ENCODE peak calls at places on chromosomes 11 and 22, in eight cellular contexts. J is colonic mucosa; Q is AG09319; S is activated CD4-positive, alpha-beta T cell treated with anti-CD3 and anti-CD28 coated beads for 24 hours; P is HEK293T; V is OCI-LY7; K is GM13976; C is NCI-H524 treated with DMSO at 0.1 percent for 48 hours. N is an unnamed sample.

GRCh38 chr11:95024958-95025357 is at the start of gene KDM4E:
- DNase-seq in J (no peak), Q (no peak), S (no peak), P (no peak), V (no peak), K (no peak), C (no peak), N (no peak)

GRCh38 chr11:65043881-65044501 is 3.0 kb downstream of the SAC3D1 start:
- DNase-seq in J (peak; percentile 40), Q (peak; percentile 28), S (no peak), P (no peak), V (no peak), K (no peak), C (no peak), N (peak; percentile 63)

GRCh38 chr22:37898441-37899181 is 7.5 kb upstream of the MICALL1 start:
- DNase-seq in J (no peak), Q (no peak), S (no peak), P (no peak), V (no peak), K (no peak), C (no peak), N (no peak)

GRCh38 chr11:124898711-124899110 is 1.0 kb upstream of the ROBO4 start:
- DNase-seq in J (no peak), Q (peak; percentile 22), S (no peak), P (no peak), V (no peak), K (no peak), C (no peak), N (peak; percentile 68)

GRCh38 chr11:132992838-132993680 is 539.2 kb downstream of the OPCML start:
- DNase-seq in J (no peak), Q (no peak), S (no peak), P (no peak), V (no peak), K (no peak), C (no peak), N (no peak)

GRCh38 chr22:20738394-20739089 is 35.4 kb upstream of the SERPIND1 start:
- DNase-seq in J (no peak), Q (no peak), S (no peak), P (no peak), V (no peak), K (no peak), C (no peak), N (no peak)

GRCh38 chr22:37568448-37569008 is 8.2 kb downstream of the CDC42EP1 start:
- DNase-seq in J (no peak), Q (no peak), S (no peak), P (no peak), V (no peak), K (no peak), C (no peak), N (no peak)

GRCh38 chr11:111604392-111605009 is 2.3 kb downstream of the SIK2 start:
- DNase-seq in J (no peak), Q (no peak), S (no peak), P (peak; percentile 42), V (peak; percentile 67), K (peak; percentile 54), C (peak; percentile 16), N (no peak)

GRCh38 chr11:123588863-123589262 is 65.6 kb downstream of the SCN3B start:
- DNase-seq in J (no peak), Q (no peak), S (no peak), P (no peak), V (no peak), K (no peak), C (no peak), N (no peak)

GRCh38 chr11:31477528-31478255 is 31.7 kb downstream of the IMMP1L start:
- DNase-seq in J (no peak), Q (no peak), S (no peak), P (no peak), V (no peak), K (no peak), C (peak; percentile 75), N (no peak)

GRCh38 chr22:43412808-43413785 is 1.3 kb downstream of the MPPED1 start:
- DNase-seq in J (no peak), Q (no peak), S (no peak), P (no peak), V (no peak), K (no peak), C (no peak), N (no peak)

GRCh38 chr22:20424937-20425587 is 12.6 kb downstream of the SCARF2 start:
- DNase-seq in J (peak; percentile 18), Q (no peak), S (no peak), P (no peak), V (no peak), K (no peak), C (no peak), N (no peak)

GRCh38 chr11:106998126-106998525 is 20.1 kb downstream of the GUCY1A2 start:
- DNase-seq in J (no peak), Q (peak; percentile 69), S (no peak), P (no peak), V (no peak), K (no peak), C (no peak), N (no peak)

GRCh38 chr22:29912605-29913398 is 29.8 kb downstream of the MTMR3 start:
- DNase-seq in J (no peak), Q (peak; percentile 64), S (no peak), P (no peak), V (no peak), K (no peak), C (no peak), N (no peak)

GRCh38 chr11:134134167-134134566 is 65.3 kb downstream of the JAM3 start:
- DNase-seq in J (no peak), Q (no peak), S (no peak), P (no peak), V (no peak), K (no peak), C (no peak), N (no peak)

GRCh38 chr11:123558536-123559315 is 95.7 kb downstream of the SCN3B start:
- DNase-seq in J (no peak), Q (no peak), S (no peak), P (no peak), V (no peak), K (no peak), C (no peak), N (no peak)

N was measured in psoas muscle.